ENCODE peak calls at places on chromosome 10, in six cellular contexts. One of them, this sample, is unnamed.

GRCh38 chr10:117537904-117538524 is 4.5 kb upstream of the EMX2 start:
- DNase-seq in GM23248: peak; percentile 83
- DNase-seq in neural progenitor cell: no peak
- DNase-seq in PC-3: no peak
- DNase-seq in HCT116: no peak
- DNase-seq in GM23338: no peak
- DNase-seq in this sample: no peak

GRCh38 chr10:17199351-17199804 is 2.1 kb downstream of the TRDMT1 start:
- DNase-seq in PC-3: peak; percentile 38
- DNase-seq in GM23248: peak; percentile 74
- DNase-seq in GM23338: peak; percentile 53
- DNase-seq in HCT116: no peak
- DNase-seq in neural progenitor cell: peak; percentile 16
- DNase-seq in this sample: no peak

GRCh38 chr10:119136084-119136483 is 29.4 kb downstream of the SFXN4 start:
- DNase-seq in PC-3: no peak
- DNase-seq in HCT116: no peak
- DNase-seq in neural progenitor cell: no peak
- DNase-seq in GM23338: no peak
- DNase-seq in GM23248: peak; percentile 59
- DNase-seq in this sample: no peak

GRCh38 chr10:6493521-6494451 is 86.3 kb downstream of the PRKCQ start:
- DNase-seq in neural progenitor cell: no peak
- DNase-seq in HCT116: no peak
- DNase-seq in GM23248: peak; percentile 48
- DNase-seq in GM23338: no peak
- DNase-seq in PC-3: no peak
- DNase-seq in this sample: no peak

GRCh38 chr10:88881335-88881734 is 1.3 kb downstream of the STAMBPL1 start:
- DNase-seq in PC-3: no peak
- DNase-seq in neural progenitor cell: no peak
- DNase-seq in GM23248: peak; percentile 35
- DNase-seq in HCT116: no peak
- DNase-seq in GM23338: no peak
- DNase-seq in this sample: peak; percentile 43

GRCh38 chr10:6574777-6575176 is 5.3 kb downstream of the PRKCQ start:
- DNase-seq in GM23338: no peak
- DNase-seq in neural progenitor cell: no peak
- DNase-seq in PC-3: no peak
- DNase-seq in HCT116: no peak
- DNase-seq in GM23248: no peak
- DNase-seq in this sample: no peak

GRCh38 chr10:91632671-91633550 is at the start of gene PPP1R3C:
- DNase-seq in HCT116: no peak
- DNase-seq in neural progenitor cell: peak; percentile 87
- DNase-seq in PC-3: no peak
- DNase-seq in GM23338: peak; percentile 92
- DNase-seq in GM23248: peak; percentile 98
- DNase-seq in this sample: no peak

GRCh38 chr10:73798927-73799563 is 12.4 kb downstream of the NDST2 start:
- DNase-seq in neural progenitor cell: no peak
- DNase-seq in HCT116: no peak
- DNase-seq in GM23338: no peak
- DNase-seq in GM23248: no peak
- DNase-seq in PC-3: no peak
- DNase-seq in this sample: no peak

GRCh38 chr10:17353568-17353967 is 100.8 kb downstream of the ST8SIA6 start:
- DNase-seq in GM23248: peak; percentile 41
- DNase-seq in GM23338: no peak
- DNase-seq in HCT116: peak; percentile 68
- DNase-seq in neural progenitor cell: no peak
- DNase-seq in PC-3: peak; percentile 81
- DNase-seq in this sample: no peak

GRCh38 chr10:62934258-62934657 is 118.1 kb upstream of the EGR2 start:
- DNase-seq in GM23248: no peak
- DNase-seq in neural progenitor cell: no peak
- DNase-seq in PC-3: no peak
- DNase-seq in HCT116: peak; percentile 15
- DNase-seq in GM23338: no peak
- DNase-seq in this sample: no peak

GRCh38 chr10:34549001-34549400 is 266.1 kb downstream of the PARD3 start:
- DNase-seq in HCT116: no peak
- DNase-seq in GM23338: no peak
- DNase-seq in neural progenitor cell: no peak
- DNase-seq in PC-3: no peak
- DNase-seq in GM23248: no peak
- DNase-seq in this sample: no peak

GRCh38 chr10:13917791-13918190 is 331.0 kb downstream of the PRPF18 start:
- DNase-seq in neural progenitor cell: no peak
- DNase-seq in PC-3: no peak
- DNase-seq in HCT116: no peak
- DNase-seq in GM23248: no peak
- DNase-seq in GM23338: no peak
- DNase-seq in this sample: no peak

GRCh38 chr10:47400251-47400650 is 16.2 kb upstream of the ZNF488 start:
- DNase-seq in GM23338: no peak
- DNase-seq in PC-3: no peak
- DNase-seq in neural progenitor cell: no peak
- DNase-seq in GM23248: no peak
- DNase-seq in HCT116: no peak
- DNase-seq in this sample: no peak

GRCh38 chr10:110138197-110138812 is 69.1 kb upstream of the MXI1 start:
- DNase-seq in HCT116: peak; percentile 65
- DNase-seq in neural progenitor cell: peak; percentile 79
- DNase-seq in GM23248: peak; percentile 75
- DNase-seq in GM23338: peak; percentile 92
- DNase-seq in PC-3: peak; percentile 68
- DNase-seq in this sample: peak; percentile 80

GRCh38 chr10:100730739-100731602 is 14.4 kb upstream of the PAX2 start:
- DNase-seq in HCT116: no peak
- DNase-seq in GM23338: peak; percentile 41
- DNase-seq in PC-3: no peak
- DNase-seq in neural progenitor cell: peak; percentile 56
- DNase-seq in GM23248: peak; percentile 58
- DNase-seq in this sample: no peak

GRCh38 chr10:70053212-70053895 is 708 bp downstream of the MACROH2A2 start:
- DNase-seq in GM23338: peak; percentile 70
- DNase-seq in HCT116: no peak
- DNase-seq in GM23248: peak; percentile 49
- DNase-seq in neural progenitor cell: peak; percentile 58
- DNase-seq in PC-3: peak; percentile 41
- DNase-seq in this sample: no peak

GRCh38 chr10:70758757-70759514 is 26.2 kb downstream of the TBATA start:
- DNase-seq in neural progenitor cell: peak; percentile 84
- DNase-seq in GM23338: peak; percentile 92
- DNase-seq in GM23248: peak; percentile 85
- DNase-seq in PC-3: peak; percentile 97
- DNase-seq in HCT116: peak; percentile 60
- DNase-seq in this sample: peak; percentile 78

GRCh38 chr10:132632851-132633684 is 95.5 kb downstream of the INPP5A start:
- DNase-seq in neural progenitor cell: no peak
- DNase-seq in HCT116: no peak
- DNase-seq in GM23338: no peak
- DNase-seq in PC-3: peak; percentile 11
- DNase-seq in GM23248: peak; percentile 72
- DNase-seq in this sample: no peak

GRCh38 chr10:48778193-48778857 is 93.7 kb downstream of the WDFY4 start:
- DNase-seq in neural progenitor cell: no peak
- DNase-seq in PC-3: no peak
- DNase-seq in GM23248: no peak
- DNase-seq in GM23338: no peak
- DNase-seq in HCT116: no peak
- DNase-seq in this sample: no peak

GRCh38 chr10:79061441-79062315 is 7.1 kb upstream of the ZMIZ1 start:
- DNase-seq in HCT116: no peak
- DNase-seq in GM23248: no peak
- DNase-seq in neural progenitor cell: no peak
- DNase-seq in GM23338: no peak
- DNase-seq in PC-3: no peak
- DNase-seq in this sample: no peak

GRCh38 chr10:124725171-124725631 is 19.0 kb downstream of the FAM53B start:
- DNase-seq in GM23248: no peak
- DNase-seq in PC-3: no peak
- DNase-seq in GM23338: no peak
- DNase-seq in neural progenitor cell: no peak
- DNase-seq in HCT116: no peak
- DNase-seq in this sample: peak; percentile 71

GRCh38 chr10:47291682-47292081 is 8.3 kb upstream of the GDF10 start:
- DNase-seq in PC-3: no peak
- DNase-seq in GM23248: no peak
- DNase-seq in GM23338: no peak
- DNase-seq in neural progenitor cell: no peak
- DNase-seq in HCT116: no peak
- DNase-seq in this sample: no peak

GRCh38 chr10:120473593-120473992 is 16.6 kb downstream of the PLPP4 start:
- DNase-seq in PC-3: no peak
- DNase-seq in GM23248: no peak
- DNase-seq in GM23338: no peak
- DNase-seq in neural progenitor cell: no peak
- DNase-seq in HCT116: no peak
- DNase-seq in this sample: no peak

GRCh38 chr10:52111151-52111891 is 202.8 kb upstream of the DKK1 start:
- DNase-seq in PC-3: peak; percentile 58
- DNase-seq in GM23248: no peak
- DNase-seq in GM23338: no peak
- DNase-seq in neural progenitor cell: no peak
- DNase-seq in HCT116: no peak
- DNase-seq in this sample: no peak

GRCh38 chr10:52119507-52119906 is 194.6 kb upstream of the DKK1 start:
- DNase-seq in neural progenitor cell: no peak
- DNase-seq in HCT116: no peak
- DNase-seq in PC-3: no peak
- DNase-seq in GM23338: no peak
- DNase-seq in GM23248: no peak
- DNase-seq in this sample: no peak

GRCh38 chr10:52121688-52122087 is 192.4 kb upstream of the DKK1 start:
- DNase-seq in HCT116: no peak
- DNase-seq in PC-3: no peak
- DNase-seq in GM23248: no peak
- DNase-seq in GM23338: no peak
- DNase-seq in neural progenitor cell: no peak
- DNase-seq in this sample: no peak

GRCh38 chr10:52110576-52110975 is 203.5 kb upstream of the DKK1 start:
- DNase-seq in GM23338: no peak
- DNase-seq in HCT116: no peak
- DNase-seq in PC-3: no peak
- DNase-seq in neural progenitor cell: no peak
- DNase-seq in GM23248: no peak
- DNase-seq in this sample: no peak

DNA sequence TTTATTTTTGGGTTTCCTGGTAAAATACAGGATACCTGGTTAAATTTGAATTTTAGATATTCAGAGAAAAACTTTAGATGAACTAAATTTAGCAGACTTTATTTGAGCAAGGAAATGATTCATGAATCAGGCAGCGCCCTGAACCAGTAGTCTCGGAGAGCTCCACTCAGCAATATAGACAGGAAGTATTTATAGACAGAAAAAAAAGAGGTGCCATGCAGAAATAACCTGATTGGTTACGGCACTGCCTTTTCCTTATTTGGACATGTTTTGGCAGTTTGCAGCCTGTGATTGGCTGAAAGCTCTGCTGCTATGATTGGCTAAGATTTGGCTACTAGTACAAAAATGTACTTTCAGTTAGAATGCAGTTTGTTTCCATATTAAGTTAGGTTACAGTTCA is 198.3 kb upstream of the DKK1 start:
- DNase-seq in neural progenitor cell: no peak
- DNase-seq in PC-3: peak; percentile 91
- DNase-seq in HCT116: no peak
- DNase-seq in GM23248: peak; percentile 6
- DNase-seq in GM23338: no peak
- DNase-seq in this sample: no peak
- TF ChIP-seq EZH2phosphoT487 in neural progenitor cell: no peak
- TF ChIP-seq EZH2phosphoT487 in PC-3: no peak
- TF ChIP-seq EZH2phosphoT487 in HCT116: no peak
- TF ChIP-seq EZH2phosphoT487 in GM23248: no peak
- TF ChIP-seq EZH2phosphoT487 in GM23338: no peak
- TF ChIP-seq EZH2phosphoT487 in this sample: no peak

DNA sequence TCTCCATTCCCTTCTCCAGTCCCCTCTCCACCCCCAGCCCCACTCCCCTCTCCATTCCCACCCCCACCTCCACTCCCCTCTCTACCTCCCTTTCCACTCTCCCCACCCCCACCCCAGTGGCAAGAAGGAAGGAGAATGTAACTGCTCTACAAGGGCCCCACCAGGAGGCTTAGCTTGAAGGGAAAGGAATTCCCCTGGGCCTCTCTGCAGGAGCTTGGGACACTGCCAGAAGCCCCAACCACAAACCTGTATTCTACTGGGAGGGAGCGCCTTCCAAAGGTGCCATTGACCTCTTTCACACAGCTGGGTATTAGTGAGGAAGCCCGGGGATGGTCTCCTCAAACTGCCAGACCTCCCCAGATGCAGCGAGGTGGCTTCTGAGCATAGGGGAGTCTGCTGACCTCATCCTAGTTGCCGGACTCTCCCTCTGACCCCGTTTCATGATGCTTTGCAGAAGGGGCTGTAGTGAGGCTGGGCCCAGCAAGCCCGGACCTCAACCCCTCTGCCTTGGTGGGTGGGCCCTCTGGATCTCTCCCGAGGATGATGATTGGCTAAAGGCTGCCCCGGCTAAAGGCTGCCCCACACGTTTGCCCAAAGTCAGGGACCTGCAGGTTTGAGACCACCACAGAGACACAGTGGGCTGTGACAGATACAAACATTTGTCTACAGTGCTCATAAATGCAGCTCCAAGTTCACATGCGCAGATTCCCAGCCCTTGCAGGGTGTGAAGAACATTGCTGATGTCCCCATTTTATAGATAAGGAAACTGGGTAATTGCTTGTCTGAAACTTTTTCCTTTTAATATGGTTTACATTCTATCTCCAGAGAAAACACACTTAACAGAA is 2.9 kb downstream of the DEPP1 start:
- DNase-seq in GM23248: peak; percentile 52
- DNase-seq in HCT116: peak; percentile 23
- DNase-seq in neural progenitor cell: peak; percentile 42
- DNase-seq in GM23338: peak; percentile 78
- DNase-seq in PC-3: peak; percentile 75
- DNase-seq in this sample: no peak
- H3K4me3 ChIP-seq in GM23248: no peak overlapping the region
- H3K4me3 ChIP-seq in HCT116: no peak overlapping the region
- H3K4me3 ChIP-seq in neural progenitor cell: no peak overlapping the region
- H3K4me3 ChIP-seq in GM23338: peak overlapping the region; percentile 46
- H3K4me3 ChIP-seq in PC-3: no peak overlapping the region
- H3K4me3 ChIP-seq in this sample: no peak overlapping the region

DNA sequence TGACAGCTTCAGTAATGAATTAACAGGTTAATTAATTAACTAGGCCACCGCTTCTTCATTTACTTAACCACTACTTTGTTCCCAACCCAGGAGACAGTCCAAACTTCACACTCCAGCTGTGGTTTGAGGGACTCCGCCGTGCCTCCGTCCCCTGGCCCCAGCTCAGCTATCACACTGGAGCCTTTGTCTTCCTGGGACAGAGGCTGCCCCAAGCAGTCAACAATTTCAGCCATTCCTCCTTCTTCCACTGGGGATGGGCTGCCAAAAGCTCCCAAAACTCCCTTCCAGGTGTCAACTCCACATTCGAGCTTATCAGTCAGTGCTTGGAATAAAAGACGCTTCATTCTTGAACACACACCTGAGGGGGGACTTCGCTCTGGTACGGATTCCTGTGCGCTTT is 65.8 kb downstream of the FGFR2 start:
- DNase-seq in PC-3: no peak
- DNase-seq in HCT116: no peak
- DNase-seq in GM23338: no peak
- DNase-seq in neural progenitor cell: peak; percentile 23
- DNase-seq in GM23248: no peak
- DNase-seq in this sample: no peak
- H3K27ac ChIP-seq in PC-3: no peak overlapping the region
- H3K27ac ChIP-seq in HCT116: no peak overlapping the region
- H3K27ac ChIP-seq in GM23338: no peak overlapping the region
- H3K27ac ChIP-seq in neural progenitor cell: no peak overlapping the region
- H3K27ac ChIP-seq in GM23248: no peak overlapping the region
- H3K27ac ChIP-seq in this sample: no peak overlapping the region

GRCh38 chr10:113528876-113529275 is 24.0 kb upstream of the HABP2 start:
- DNase-seq in neural progenitor cell: no peak
- DNase-seq in PC-3: no peak
- DNase-seq in GM23338: no peak
- DNase-seq in GM23248: no peak
- DNase-seq in HCT116: no peak
- DNase-seq in this sample: no peak
- TF ChIP-seq EZH2phosphoT487 in neural progenitor cell: no peak
- TF ChIP-seq EZH2phosphoT487 in PC-3: no peak
- TF ChIP-seq EZH2phosphoT487 in GM23338: no peak
- TF ChIP-seq EZH2phosphoT487 in GM23248: no peak
- TF ChIP-seq EZH2phosphoT487 in HCT116: no peak
- TF ChIP-seq EZH2phosphoT487 in this sample: no peak

This sample was measured in OCI-LY7.